ENCODE peak calls at places on chromosomes 4 and X, in nine cellular contexts. G is stimulated activated CD8-positive, alpha-beta memory T cell treated with anti-CD3 and anti-CD28 coated beads, Interleukin-15, amount 100 ng/mL, for 24 hours; P is NCI-H69; M is activated CD4-positive, alpha-beta T cell treated with anti-CD3 and anti-CD28 coated beads, Interleukin-2, amount 50 U/mL, for 24 hours; U is spleen; C is KG1; D is activated naive CD8-positive, alpha-beta T cell treated with anti-CD3 and anti-CD28 coated beads, Interleukin-2, amount 50 U/mL, for 16 hours; V is ascending aorta; Y is T-helper 1 cell. K is an unnamed sample.

GRCh38 chr4:52234539-52235174 is 183.6 kb downstream of the SPATA18 start:
- DNase-seq in G (no peak), P (peak; percentile 72), M (no peak), U (no peak), C (no peak), D (no peak), V (no peak), Y (no peak), K (peak; percentile 61)

GRCh38 chr4:38861791-38862190 is 5.2 kb upstream of the TLR6 start:
- DNase-seq in G (no peak), P (no peak), M (no peak), U (no peak), C (no peak), D (no peak), V (no peak), Y (no peak), K (no peak)

GRCh38 chrX:74009041-74009440 is 294.9 kb upstream of the ZCCHC13 start:
- DNase-seq in G (no peak), P (no peak), M (no peak), U (no peak), C (no peak), D (no peak), V (no peak), Y (no peak), K (peak; percentile 40)

GRCh38 chr4:27198971-27199370 is 338.3 kb downstream of the STIM2 start:
- DNase-seq in G (no peak), P (no peak), M (no peak), U (no peak), C (no peak), D (no peak), V (no peak), Y (no peak), K (no peak)

GRCh38 chr4:150072906-150073714 is 5.1 kb upstream of the DCLK2 start:
- DNase-seq in G (no peak), P (no peak), M (no peak), U (no peak), C (no peak), D (no peak), V (no peak), Y (no peak), K (peak; percentile 69)

GRCh38 chrX:112672788-112673560 is 6.8 kb downstream of the LHFPL1 start:
- DNase-seq in G (no peak), P (no peak), M (no peak), U (no peak), C (no peak), D (no peak), V (no peak), Y (no peak), K (no peak)

GRCh38 chr4:813900-814299 is 12.0 kb downstream of the CPLX1 start:
- DNase-seq in G (no peak), P (no peak), M (no peak), U (peak; percentile 73), C (no peak), D (no peak), V (no peak), Y (no peak), K (no peak)

GRCh38 chr4:156512622-156513021 is 459.0 kb downstream of the PDGFC start:
- DNase-seq in G (no peak), P (no peak), M (no peak), U (no peak), C (no peak), D (no peak), V (no peak), Y (no peak), K (peak; percentile 38)

GRCh38 chr4:163988921-163989320 is 494.4 kb downstream of the TMA16 start:
- DNase-seq in G (no peak), P (peak; percentile 61), M (no peak), U (no peak), C (no peak), D (no peak), V (no peak), Y (no peak), K (no peak)

GRCh38 chrX:10633722-10634121 is 13.3 kb upstream of the MID1 start:
- DNase-seq in G (no peak), P (peak; percentile 59), M (no peak), U (no peak), C (no peak), D (no peak), V (peak; percentile 77), Y (no peak), K (peak; percentile 93)

K was measured in mesenchymal stem cell.